ENCODE peak calls at places on chromosomes 1 and 21, in eight cellular contexts. S, T, M, Z, I, F, R and D are unnamed samples.

GRCh38 chr1:173661271-173661670 is 8.4 kb downstream of the ANKRD45 start:
- DNase-seq in S (no peak), T (no peak), M (no peak), Z (no peak), I (no peak), F (no peak), R (no peak), D (no peak)

GRCh38 chr1:88371396-88371795 is 312.7 kb upstream of the PKN2 start:
- DNase-seq in S (no peak), T (no peak), M (no peak), Z (no peak), I (peak), F (no peak), R (no peak), D (no peak)

GRCh38 chr1:184002071-184002470 is 35.5 kb downstream of the COLGALT2 start:
- DNase-seq in S (peak), T (no peak), M (no peak), Z (no peak), I (peak), F (no peak), R (peak), D (peak)

GRCh38 chr1:184464757-184465156 is 77.9 kb downstream of the C1orf21 start:
- DNase-seq in S (no peak), T (no peak), M (no peak), Z (no peak), I (no peak), F (no peak), R (no peak), D (no peak)

GRCh38 chr1:38433097-38433722 is 386.6 kb upstream of the POU3F1 start:
- DNase-seq in S (no peak), T (no peak), M (no peak), Z (no peak), I (no peak), F (no peak), R (no peak), D (no peak)

GRCh38 chr1:202286622-202287097 is 55.1 kb downstream of the UBE2T start:
- DNase-seq in S (no peak), T (no peak), M (no peak), Z (no peak), I (no peak), F (no peak), R (no peak), D (peak)

GRCh38 chr1:184118051-184118450 is 66.5 kb downstream of the TSEN15 start:
- DNase-seq in S (peak), T (no peak), M (no peak), Z (no peak), I (peak), F (no peak), R (no peak), D (peak)

GRCh38 chr1:224703702-224704408 is 87.7 kb downstream of the CNIH3 start:
- DNase-seq in S (no peak), T (no peak), M (no peak), Z (no peak), I (no peak), F (no peak), R (no peak), D (no peak)

GRCh38 chr1:34409689-34410229 is 233.1 kb downstream of the C1orf94 start:
- DNase-seq in S (no peak), T (no peak), M (no peak), Z (no peak), I (no peak), F (no peak), R (no peak), D (no peak)

GRCh38 chr1:173149887-173150286 is 57.2 kb downstream of the TNFSF4 start:
- DNase-seq in S (peak), T (no peak), M (no peak), Z (no peak), I (no peak), F (no peak), R (no peak), D (no peak)

GRCh38 chr1:235275223-235275622 is 52.8 kb downstream of the ARID4B start:
- DNase-seq in S (no peak), T (no peak), M (no peak), Z (no peak), I (no peak), F (no peak), R (no peak), D (no peak)

GRCh38 chr1:156076609-156077429 is 5.4 kb downstream of the MEX3A start:
- DNase-seq in S (no peak), T (no peak), M (no peak), Z (no peak), I (no peak), F (no peak), R (peak), D (peak)

GRCh38 chr21:28431022-28431421 is 561.7 kb downstream of the LTN1 start:
- DNase-seq in S (no peak), T (no peak), M (no peak), Z (no peak), I (no peak), F (no peak), R (no peak), D (no peak)

GRCh38 chr1:23555949-23556640 is 3.2 kb downstream of the ID3 start:
- DNase-seq in S (peak), T (peak), M (no peak), Z (no peak), I (peak), F (no peak), R (peak), D (no peak)

GRCh38 chr1:170225735-170226524 is 80.2 kb downstream of the NTMT2 start:
- DNase-seq in S (no peak), T (no peak), M (no peak), Z (no peak), I (no peak), F (no peak), R (no peak), D (no peak)

GRCh38 chr1:39671793-39672550 is at the start of gene NT5C1A:
- DNase-seq in S (no peak), T (no peak), M (no peak), Z (peak), I (peak), F (no peak), R (no peak), D (no peak)

GRCh38 chr1:23896491-23896890 is 16.7 kb downstream of the CNR2 start:
- DNase-seq in S (no peak), T (no peak), M (no peak), Z (no peak), I (no peak), F (no peak), R (no peak), D (no peak)

GRCh38 chr1:225770586-225771248 is 6.9 kb upstream of the SRP9 start:
- DNase-seq in S (no peak), T (no peak), M (no peak), Z (no peak), I (no peak), F (no peak), R (peak), D (peak)

GRCh38 chr1:208179850-208180416 is 64.3 kb downstream of the PLXNA2 start:
- DNase-seq in S (no peak), T (no peak), M (no peak), Z (no peak), I (no peak), F (no peak), R (peak), D (peak)

GRCh38 chr1:247415423-247416361 is at the start of gene NLRP3:
- DNase-seq in S (peak), T (no peak), M (no peak), Z (no peak), I (no peak), F (no peak), R (peak), D (no peak)

GRCh38 chr1:206903687-206904086 is 6.4 kb downstream of the IL24 start:
- DNase-seq in S (no peak), T (no peak), M (no peak), Z (no peak), I (no peak), F (no peak), R (no peak), D (no peak)

GRCh38 chr1:19557609-19558051 is 72.3 kb upstream of the CAPZB start:
- DNase-seq in S (no peak), T (no peak), M (no peak), Z (no peak), I (no peak), F (no peak), R (no peak), D (no peak)

GRCh38 chr1:212606734-212607205 is 1.8 kb upstream of the ATF3 start:
- DNase-seq in S (no peak), T (no peak), M (peak), Z (no peak), I (peak), F (no peak), R (no peak), D (no peak)

GRCh38 chr1:6465461-6466005 is 440 bp downstream of the TNFRSF25 start:
- DNase-seq in S (no peak), T (no peak), M (no peak), Z (no peak), I (peak), F (no peak), R (no peak), D (no peak)